ENCODE peak calls at places on chromosomes 4 and X, in eight cellular contexts. One of them, this sample, is unnamed.

GRCh38 chr4:109915385-109916002 is 2.8 kb downstream of the EGF start:
- DNase-seq in fibroblast of mammary gland: no peak
- DNase-seq in tibial artery: no peak
- DNase-seq in OCI-LY7: no peak
- DNase-seq in brain microvascular endothelial cell: no peak
- DNase-seq in RWPE1: no peak
- DNase-seq in uterus: no peak
- DNase-seq in lower lobe of right lung: no peak
- DNase-seq in this sample: no peak

GRCh38 chr4:86942185-86942666 is 7.4 kb downstream of the AFF1 start:
- DNase-seq in fibroblast of mammary gland: peak; percentile 31
- DNase-seq in tibial artery: no peak
- DNase-seq in OCI-LY7: no peak
- DNase-seq in brain microvascular endothelial cell: peak; percentile 62
- DNase-seq in RWPE1: peak; percentile 24
- DNase-seq in uterus: no peak
- DNase-seq in lower lobe of right lung: no peak
- DNase-seq in this sample: no peak

GRCh38 chr4:156677136-156677535 is 294.5 kb downstream of the PDGFC start:
- DNase-seq in fibroblast of mammary gland: peak; percentile 60
- DNase-seq in tibial artery: no peak
- DNase-seq in OCI-LY7: peak; percentile 0
- DNase-seq in brain microvascular endothelial cell: peak; percentile 42
- DNase-seq in RWPE1: peak; percentile 23
- DNase-seq in uterus: no peak
- DNase-seq in lower lobe of right lung: no peak
- DNase-seq in this sample: no peak

GRCh38 chrX:100994352-100995281 is 25.1 kb downstream of the ARL13A start:
- DNase-seq in fibroblast of mammary gland: peak; percentile 59
- DNase-seq in tibial artery: no peak
- DNase-seq in OCI-LY7: no peak
- DNase-seq in brain microvascular endothelial cell: peak; percentile 32
- DNase-seq in RWPE1: peak; percentile 76
- DNase-seq in uterus: no peak
- DNase-seq in lower lobe of right lung: no peak
- DNase-seq in this sample: no peak

GRCh38 chrX:10240918-10241317 is 84.1 kb downstream of the CLCN4 start:
- DNase-seq in fibroblast of mammary gland: peak; percentile 94
- DNase-seq in tibial artery: no peak
- DNase-seq in OCI-LY7: no peak
- DNase-seq in brain microvascular endothelial cell: peak; percentile 67
- DNase-seq in RWPE1: no peak
- DNase-seq in uterus: peak; percentile 47
- DNase-seq in lower lobe of right lung: no peak
- DNase-seq in this sample: no peak

GRCh38 chrX:31223817-31224216 is 152.0 kb upstream of the FTHL17 start:
- DNase-seq in fibroblast of mammary gland: peak; percentile 59
- DNase-seq in tibial artery: no peak
- DNase-seq in OCI-LY7: peak; percentile 44
- DNase-seq in brain microvascular endothelial cell: peak; percentile 78
- DNase-seq in RWPE1: peak; percentile 41
- DNase-seq in uterus: no peak
- DNase-seq in lower lobe of right lung: no peak
- DNase-seq in this sample: no peak

GRCh38 chrX:65985922-65986588 is 53.8 kb downstream of the VSIG4 start:
- DNase-seq in fibroblast of mammary gland: peak; percentile 53
- DNase-seq in tibial artery: no peak
- DNase-seq in OCI-LY7: peak; percentile 67
- DNase-seq in brain microvascular endothelial cell: peak; percentile 31
- DNase-seq in RWPE1: peak; percentile 42
- DNase-seq in uterus: peak; percentile 23
- DNase-seq in lower lobe of right lung: no peak
- DNase-seq in this sample: no peak

GRCh38 chr4:187739771-187740170 is 255.8 kb upstream of the ZFP42 start:
- DNase-seq in fibroblast of mammary gland: no peak
- DNase-seq in tibial artery: no peak
- DNase-seq in OCI-LY7: no peak
- DNase-seq in brain microvascular endothelial cell: no peak
- DNase-seq in RWPE1: no peak
- DNase-seq in uterus: no peak
- DNase-seq in lower lobe of right lung: no peak
- DNase-seq in this sample: no peak

GRCh38 chrX:150486011-150486410 is 82.4 kb upstream of the MTM1 start:
- DNase-seq in fibroblast of mammary gland: peak; percentile 56
- DNase-seq in tibial artery: peak; percentile 24
- DNase-seq in OCI-LY7: peak; percentile 33
- DNase-seq in brain microvascular endothelial cell: peak; percentile 44
- DNase-seq in RWPE1: peak; percentile 17
- DNase-seq in uterus: peak; percentile 46
- DNase-seq in lower lobe of right lung: no peak
- DNase-seq in this sample: no peak

GRCh38 chrX:56726609-56727008 is 2.4 kb upstream of the NBDY start:
- DNase-seq in fibroblast of mammary gland: peak; percentile 65
- DNase-seq in tibial artery: no peak
- DNase-seq in OCI-LY7: peak; percentile 62
- DNase-seq in brain microvascular endothelial cell: peak; percentile 27
- DNase-seq in RWPE1: no peak
- DNase-seq in uterus: no peak
- DNase-seq in lower lobe of right lung: no peak
- DNase-seq in this sample: no peak

GRCh38 chrX:111812889-111813563 is 63.0 kb upstream of the TRPC5OS start:
- DNase-seq in fibroblast of mammary gland: no peak
- DNase-seq in tibial artery: no peak
- DNase-seq in OCI-LY7: no peak
- DNase-seq in brain microvascular endothelial cell: no peak
- DNase-seq in RWPE1: no peak
- DNase-seq in uterus: no peak
- DNase-seq in lower lobe of right lung: no peak
- DNase-seq in this sample: no peak

GRCh38 chrX:10074241-10074941 is 82.4 kb upstream of the CLCN4 start:
- DNase-seq in fibroblast of mammary gland: no peak
- DNase-seq in tibial artery: no peak
- DNase-seq in OCI-LY7: no peak
- DNase-seq in brain microvascular endothelial cell: no peak
- DNase-seq in RWPE1: peak; percentile 73
- DNase-seq in uterus: no peak
- DNase-seq in lower lobe of right lung: no peak
- DNase-seq in this sample: no peak

GRCh38 chr4:166838975-166839614 is 395.2 kb downstream of the SPOCK3 start:
- DNase-seq in fibroblast of mammary gland: no peak
- DNase-seq in tibial artery: no peak
- DNase-seq in OCI-LY7: no peak
- DNase-seq in brain microvascular endothelial cell: no peak
- DNase-seq in RWPE1: no peak
- DNase-seq in uterus: no peak
- DNase-seq in lower lobe of right lung: no peak
- DNase-seq in this sample: no peak

GRCh38 chr4:169229571-169230028 is 41.2 kb downstream of the SH3RF1 start:
- DNase-seq in fibroblast of mammary gland: peak; percentile 98
- DNase-seq in tibial artery: peak; percentile 37
- DNase-seq in OCI-LY7: no peak
- DNase-seq in brain microvascular endothelial cell: peak; percentile 92
- DNase-seq in RWPE1: peak; percentile 86
- DNase-seq in uterus: peak; percentile 69
- DNase-seq in lower lobe of right lung: no peak
- DNase-seq in this sample: no peak

GRCh38 chr4:57109530-57109846 is 697 bp downstream of the IGFBP7 start:
- DNase-seq in fibroblast of mammary gland: no peak
- DNase-seq in tibial artery: no peak
- DNase-seq in OCI-LY7: no peak
- DNase-seq in brain microvascular endothelial cell: no peak
- DNase-seq in RWPE1: no peak
- DNase-seq in uterus: no peak
- DNase-seq in lower lobe of right lung: no peak
- DNase-seq in this sample: no peak

GRCh38 chr4:130736436-130737185 is 1640.7 kb downstream of the C4orf33 start:
- DNase-seq in fibroblast of mammary gland: no peak
- DNase-seq in tibial artery: no peak
- DNase-seq in OCI-LY7: no peak
- DNase-seq in brain microvascular endothelial cell: no peak
- DNase-seq in RWPE1: no peak
- DNase-seq in uterus: no peak
- DNase-seq in lower lobe of right lung: no peak
- DNase-seq in this sample: no peak

GRCh38 chr4:130738233-130738632 is 1642.3 kb downstream of the C4orf33 start:
- DNase-seq in fibroblast of mammary gland: no peak
- DNase-seq in tibial artery: no peak
- DNase-seq in OCI-LY7: no peak
- DNase-seq in brain microvascular endothelial cell: no peak
- DNase-seq in RWPE1: no peak
- DNase-seq in uterus: no peak
- DNase-seq in lower lobe of right lung: no peak
- DNase-seq in this sample: no peak
- TF ChIP-seq CTCF in fibroblast of mammary gland: no peak
- TF ChIP-seq CTCF in tibial artery: no peak
- TF ChIP-seq CTCF in OCI-LY7: no peak
- TF ChIP-seq CTCF in brain microvascular endothelial cell: no peak
- TF ChIP-seq CTCF in RWPE1: no peak
- TF ChIP-seq CTCF in uterus: no peak
- TF ChIP-seq CTCF in lower lobe of right lung: no peak
- TF ChIP-seq CTCF in this sample: no peak

GRCh38 chrX:19544693-19545305 is 29.5 kb upstream of the MAP3K15 start:
- DNase-seq in fibroblast of mammary gland: peak; percentile 69
- DNase-seq in tibial artery: peak; percentile 22
- DNase-seq in OCI-LY7: peak; percentile 58
- DNase-seq in brain microvascular endothelial cell: peak; percentile 62
- DNase-seq in RWPE1: peak; percentile 52
- DNase-seq in uterus: peak; percentile 41
- DNase-seq in lower lobe of right lung: no peak
- DNase-seq in this sample: no peak
- TF ChIP-seq CTCF in fibroblast of mammary gland: peak; percentile 93
- TF ChIP-seq CTCF in tibial artery: peak; percentile 47
- TF ChIP-seq CTCF in OCI-LY7: peak; percentile 84
- TF ChIP-seq CTCF in brain microvascular endothelial cell: peak; percentile 77
- TF ChIP-seq CTCF in RWPE1: peak; percentile 76
- TF ChIP-seq CTCF in uterus: peak; percentile 65
- TF ChIP-seq CTCF in lower lobe of right lung: peak; percentile 62
- TF ChIP-seq CTCF in this sample: no peak

DNA sequence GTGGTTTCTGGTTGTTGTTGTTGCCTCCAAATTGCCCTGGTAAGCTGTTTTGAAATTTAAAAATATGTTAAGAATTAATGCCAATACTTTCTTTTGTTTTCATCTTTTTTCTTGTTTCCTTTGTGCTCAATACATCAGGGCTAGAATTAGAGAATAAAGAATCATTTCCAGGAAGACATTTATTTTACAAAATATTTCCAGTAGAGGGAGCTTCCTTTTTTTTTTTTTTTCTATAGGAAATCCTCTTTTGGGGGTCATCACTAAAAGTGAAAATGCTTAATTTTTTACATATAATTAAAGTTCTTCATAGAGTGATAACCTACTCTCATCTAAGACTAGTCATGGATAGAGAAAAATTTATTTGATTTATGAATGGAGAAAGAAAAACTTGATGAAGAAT is 2.4 kb downstream of the GLRA3 start:
- DNase-seq in fibroblast of mammary gland: no peak
- DNase-seq in tibial artery: no peak
- DNase-seq in OCI-LY7: no peak
- DNase-seq in brain microvascular endothelial cell: no peak
- DNase-seq in RWPE1: no peak
- DNase-seq in uterus: no peak
- DNase-seq in lower lobe of right lung: no peak
- DNase-seq in this sample: no peak
- TF ChIP-seq CTCF in fibroblast of mammary gland: no peak
- TF ChIP-seq CTCF in tibial artery: no peak
- TF ChIP-seq CTCF in OCI-LY7: peak; percentile 73
- TF ChIP-seq CTCF in brain microvascular endothelial cell: no peak
- TF ChIP-seq CTCF in RWPE1: no peak
- TF ChIP-seq CTCF in uterus: no peak
- TF ChIP-seq CTCF in lower lobe of right lung: no peak
- TF ChIP-seq CTCF in this sample: no peak

GRCh38 chr4:178086324-178086723 is 644.1 kb upstream of the AGA start:
- DNase-seq in fibroblast of mammary gland: no peak
- DNase-seq in tibial artery: no peak
- DNase-seq in OCI-LY7: no peak
- DNase-seq in brain microvascular endothelial cell: no peak
- DNase-seq in RWPE1: no peak
- DNase-seq in uterus: no peak
- DNase-seq in lower lobe of right lung: no peak
- DNase-seq in this sample: no peak
- TF ChIP-seq CTCF in fibroblast of mammary gland: no peak
- TF ChIP-seq CTCF in tibial artery: no peak
- TF ChIP-seq CTCF in OCI-LY7: no peak
- TF ChIP-seq CTCF in brain microvascular endothelial cell: no peak
- TF ChIP-seq CTCF in RWPE1: no peak
- TF ChIP-seq CTCF in uterus: no peak
- TF ChIP-seq CTCF in lower lobe of right lung: no peak
- TF ChIP-seq CTCF in this sample: no peak

GRCh38 chr4:122603156-122603574 is 17.7 kb downstream of the IL21 start:
- DNase-seq in fibroblast of mammary gland: no peak
- DNase-seq in tibial artery: no peak
- DNase-seq in OCI-LY7: no peak
- DNase-seq in brain microvascular endothelial cell: no peak
- DNase-seq in RWPE1: no peak
- DNase-seq in uterus: no peak
- DNase-seq in lower lobe of right lung: no peak
- DNase-seq in this sample: no peak

GRCh38 chr4:122604146-122604545 is 16.7 kb downstream of the IL21 start:
- DNase-seq in fibroblast of mammary gland: no peak
- DNase-seq in tibial artery: no peak
- DNase-seq in OCI-LY7: no peak
- DNase-seq in brain microvascular endothelial cell: no peak
- DNase-seq in RWPE1: no peak
- DNase-seq in uterus: no peak
- DNase-seq in lower lobe of right lung: no peak
- DNase-seq in this sample: no peak

GRCh38 chr4:122606364-122607043 is 14.4 kb downstream of the IL21 start:
- DNase-seq in fibroblast of mammary gland: no peak
- DNase-seq in tibial artery: no peak
- DNase-seq in OCI-LY7: no peak
- DNase-seq in brain microvascular endothelial cell: no peak
- DNase-seq in RWPE1: no peak
- DNase-seq in uterus: no peak
- DNase-seq in lower lobe of right lung: no peak
- DNase-seq in this sample: no peak

GRCh38 chr4:122602277-122603142 is 18.4 kb downstream of the IL21 start:
- DNase-seq in fibroblast of mammary gland: peak; percentile 71
- DNase-seq in tibial artery: no peak
- DNase-seq in OCI-LY7: no peak
- DNase-seq in brain microvascular endothelial cell: peak; percentile 15
- DNase-seq in RWPE1: peak; percentile 45
- DNase-seq in uterus: no peak
- DNase-seq in lower lobe of right lung: no peak
- DNase-seq in this sample: no peak
- TF ChIP-seq CTCF in fibroblast of mammary gland: peak; percentile 53
- TF ChIP-seq CTCF in tibial artery: peak; percentile 13
- TF ChIP-seq CTCF in OCI-LY7: peak; percentile 51
- TF ChIP-seq CTCF in brain microvascular endothelial cell: peak; percentile 52
- TF ChIP-seq CTCF in RWPE1: peak; percentile 51
- TF ChIP-seq CTCF in uterus: peak; percentile 39
- TF ChIP-seq CTCF in lower lobe of right lung: peak; percentile 36
- TF ChIP-seq CTCF in this sample: no peak

This sample was measured in activated B cell treated with CpG ODN at 0.5 μM for 24 hours.